ENCODE peak calls at places on chromosomes 1 and 21, in seven cellular contexts. One of them, this sample, is unnamed.

GRCh38 chr1:228438266-228438665 is 21.6 kb upstream of the TRIM17 start:
- DNase-seq in upper lobe of right lung: no peak
- DNase-seq in GM20000: no peak
- DNase-seq in activated naive CD8-positive, alpha-beta T cell treated with anti-CD3 and anti-CD28 coated beads for 36 hours: no peak
- DNase-seq in germinal center: no peak
- DNase-seq in T follicular helper cell: no peak
- DNase-seq in left colon: no peak
- DNase-seq in this sample: no peak

GRCh38 chr21:34930971-34931370 is 118.1 kb downstream of the RUNX1 start:
- DNase-seq in upper lobe of right lung: no peak
- DNase-seq in GM20000: no peak
- DNase-seq in activated naive CD8-positive, alpha-beta T cell treated with anti-CD3 and anti-CD28 coated beads for 36 hours: no peak
- DNase-seq in germinal center: no peak
- DNase-seq in T follicular helper cell: no peak
- DNase-seq in left colon: no peak
- DNase-seq in this sample: peak

GRCh38 chr1:8176279-8176678 is 141.6 kb upstream of the SLC45A1 start:
- DNase-seq in upper lobe of right lung: no peak
- DNase-seq in GM20000: no peak
- DNase-seq in activated naive CD8-positive, alpha-beta T cell treated with anti-CD3 and anti-CD28 coated beads for 36 hours: no peak
- DNase-seq in germinal center: no peak
- DNase-seq in T follicular helper cell: no peak
- DNase-seq in left colon: no peak
- DNase-seq in this sample: no peak

GRCh38 chr1:192817202-192817601 is 8.4 kb downstream of the RGS2 start:
- DNase-seq in upper lobe of right lung: no peak
- DNase-seq in GM20000: no peak
- DNase-seq in activated naive CD8-positive, alpha-beta T cell treated with anti-CD3 and anti-CD28 coated beads for 36 hours: no peak
- DNase-seq in germinal center: no peak
- DNase-seq in T follicular helper cell: no peak
- DNase-seq in left colon: no peak
- DNase-seq in this sample: no peak

GRCh38 chr1:200963076-200963475 is 60.4 kb downstream of the KIF21B start:
- DNase-seq in upper lobe of right lung: no peak
- DNase-seq in GM20000: no peak
- DNase-seq in activated naive CD8-positive, alpha-beta T cell treated with anti-CD3 and anti-CD28 coated beads for 36 hours: no peak
- DNase-seq in germinal center: no peak
- DNase-seq in T follicular helper cell: no peak
- DNase-seq in left colon: no peak
- DNase-seq in this sample: peak

GRCh38 chr21:41845310-41846032 is 33.7 kb downstream of the PRDM15 start:
- DNase-seq in upper lobe of right lung: peak
- DNase-seq in GM20000: no peak
- DNase-seq in activated naive CD8-positive, alpha-beta T cell treated with anti-CD3 and anti-CD28 coated beads for 36 hours: no peak
- DNase-seq in germinal center: no peak
- DNase-seq in T follicular helper cell: no peak
- DNase-seq in left colon: no peak
- DNase-seq in this sample: no peak

GRCh38 chr1:247639381-247639981 is 34.1 kb downstream of the OR2G3 start:
- DNase-seq in upper lobe of right lung: peak
- DNase-seq in GM20000: no peak
- DNase-seq in activated naive CD8-positive, alpha-beta T cell treated with anti-CD3 and anti-CD28 coated beads for 36 hours: peak
- DNase-seq in germinal center: peak
- DNase-seq in T follicular helper cell: no peak
- DNase-seq in left colon: peak
- DNase-seq in this sample: no peak

GRCh38 chr1:23768733-23769132 is 9.5 kb upstream of the PITHD1 start:
- DNase-seq in upper lobe of right lung: no peak
- DNase-seq in GM20000: no peak
- DNase-seq in activated naive CD8-positive, alpha-beta T cell treated with anti-CD3 and anti-CD28 coated beads for 36 hours: no peak
- DNase-seq in germinal center: no peak
- DNase-seq in T follicular helper cell: no peak
- DNase-seq in left colon: no peak
- DNase-seq in this sample: no peak

GRCh38 chr1:178060789-178061556 is 32.9 kb upstream of the RASAL2 start:
- DNase-seq in upper lobe of right lung: no peak
- DNase-seq in GM20000: no peak
- DNase-seq in activated naive CD8-positive, alpha-beta T cell treated with anti-CD3 and anti-CD28 coated beads for 36 hours: no peak
- DNase-seq in germinal center: no peak
- DNase-seq in T follicular helper cell: no peak
- DNase-seq in left colon: no peak
- DNase-seq in this sample: peak

GRCh38 chr1:157133431-157133830 is 4.8 kb downstream of the ETV3 start:
- DNase-seq in upper lobe of right lung: no peak
- DNase-seq in GM20000: no peak
- DNase-seq in activated naive CD8-positive, alpha-beta T cell treated with anti-CD3 and anti-CD28 coated beads for 36 hours: no peak
- DNase-seq in germinal center: no peak
- DNase-seq in T follicular helper cell: no peak
- DNase-seq in left colon: no peak
- DNase-seq in this sample: no peak

GRCh38 chr1:22815421-22816062 is 104.9 kb downstream of the EPHB2 start:
- DNase-seq in upper lobe of right lung: no peak
- DNase-seq in GM20000: no peak
- DNase-seq in activated naive CD8-positive, alpha-beta T cell treated with anti-CD3 and anti-CD28 coated beads for 36 hours: no peak
- DNase-seq in germinal center: no peak
- DNase-seq in T follicular helper cell: no peak
- DNase-seq in left colon: no peak
- DNase-seq in this sample: no peak

GRCh38 chr1:241156231-241156965 is 200.6 kb downstream of the RGS7 start:
- DNase-seq in upper lobe of right lung: no peak
- DNase-seq in GM20000: no peak
- DNase-seq in activated naive CD8-positive, alpha-beta T cell treated with anti-CD3 and anti-CD28 coated beads for 36 hours: no peak
- DNase-seq in germinal center: no peak
- DNase-seq in T follicular helper cell: no peak
- DNase-seq in left colon: peak
- DNase-seq in this sample: peak

GRCh38 chr21:22993144-22993543 is 1994.9 kb downstream of the NCAM2 start:
- DNase-seq in upper lobe of right lung: no peak
- DNase-seq in GM20000: no peak
- DNase-seq in activated naive CD8-positive, alpha-beta T cell treated with anti-CD3 and anti-CD28 coated beads for 36 hours: no peak
- DNase-seq in germinal center: no peak
- DNase-seq in T follicular helper cell: no peak
- DNase-seq in left colon: no peak
- DNase-seq in this sample: no peak

GRCh38 chr1:44237721-44238457 is 24.6 kb downstream of the DMAP1 start:
- DNase-seq in upper lobe of right lung: peak
- DNase-seq in GM20000: peak
- DNase-seq in activated naive CD8-positive, alpha-beta T cell treated with anti-CD3 and anti-CD28 coated beads for 36 hours: peak
- DNase-seq in germinal center: peak
- DNase-seq in T follicular helper cell: no peak
- DNase-seq in left colon: peak
- DNase-seq in this sample: no peak

GRCh38 chr1:109959974-109960744 is 24.4 kb upstream of the AHCYL1 start:
- DNase-seq in upper lobe of right lung: no peak
- DNase-seq in GM20000: no peak
- DNase-seq in activated naive CD8-positive, alpha-beta T cell treated with anti-CD3 and anti-CD28 coated beads for 36 hours: no peak
- DNase-seq in germinal center: no peak
- DNase-seq in T follicular helper cell: no peak
- DNase-seq in left colon: no peak
- DNase-seq in this sample: peak

GRCh38 chr1:155911156-155912055 is at the start of gene RIT1:
- DNase-seq in upper lobe of right lung: peak
- DNase-seq in GM20000: peak
- DNase-seq in activated naive CD8-positive, alpha-beta T cell treated with anti-CD3 and anti-CD28 coated beads for 36 hours: peak
- DNase-seq in germinal center: peak
- DNase-seq in T follicular helper cell: peak
- DNase-seq in left colon: peak
- DNase-seq in this sample: peak

GRCh38 chr1:154729598-154729997 is 121.6 kb upstream of the ADAR start:
- DNase-seq in upper lobe of right lung: no peak
- DNase-seq in GM20000: no peak
- DNase-seq in activated naive CD8-positive, alpha-beta T cell treated with anti-CD3 and anti-CD28 coated beads for 36 hours: no peak
- DNase-seq in germinal center: no peak
- DNase-seq in T follicular helper cell: no peak
- DNase-seq in left colon: no peak
- DNase-seq in this sample: no peak

GRCh38 chr1:91557039-91557690 is 56.5 kb downstream of the CDC7 start:
- DNase-seq in upper lobe of right lung: no peak
- DNase-seq in GM20000: no peak
- DNase-seq in activated naive CD8-positive, alpha-beta T cell treated with anti-CD3 and anti-CD28 coated beads for 36 hours: no peak
- DNase-seq in germinal center: no peak
- DNase-seq in T follicular helper cell: no peak
- DNase-seq in left colon: no peak
- DNase-seq in this sample: no peak

GRCh38 chr1:54808443-54809207 is 7.5 kb upstream of the TTC22 start:
- DNase-seq in upper lobe of right lung: no peak
- DNase-seq in GM20000: no peak
- DNase-seq in activated naive CD8-positive, alpha-beta T cell treated with anti-CD3 and anti-CD28 coated beads for 36 hours: no peak
- DNase-seq in germinal center: no peak
- DNase-seq in T follicular helper cell: no peak
- DNase-seq in left colon: no peak
- DNase-seq in this sample: no peak